ENCODE peak calls at places on chromosomes 11 and 22, in four cellular contexts. C is AG04450, A is prostate gland, U is BJ. Y is an unnamed sample.

GRCh38 chr22:49838771-49839717 is 11.4 kb upstream of the BRD1 start:
- DNase-seq in C (no peak), A (no peak), U (no peak), Y (no peak)

GRCh38 chr11:92703431-92703830 is 266.0 kb upstream of the MTNR1B start:
- DNase-seq in C (no peak), A (no peak), U (no peak), Y (peak; percentile 43)

GRCh38 chr11:40187092-40187403 is 1272.4 kb downstream of the LRRC4C start:
- DNase-seq in C (no peak), A (no peak), U (no peak), Y (no peak)

GRCh38 chr11:117020287-117020686 is 77.9 kb downstream of the SIK3 start:
- DNase-seq in C (no peak), A (no peak), U (no peak), Y (no peak)

GRCh38 chr11:71379722-71380121 is 68.5 kb downstream of the DHCR7 start:
- DNase-seq in C (no peak), A (no peak), U (no peak), Y (no peak)

GRCh38 chr22:46074771-46075551 is 75.4 kb upstream of the PPARA start:
- DNase-seq in C (no peak), A (no peak), U (no peak), Y (no peak)

GRCh38 chr11:45945392-45945999 is 23.0 kb downstream of the LARGE2 start:
- DNase-seq in C (no peak), A (no peak), U (no peak), Y (no peak)

GRCh38 chr11:120401506-120401905 is 65.3 kb downstream of the ARHGEF12 start:
- DNase-seq in C (no peak), A (no peak), U (no peak), Y (no peak)

GRCh38 chr22:26432619-26433311 is 3.7 kb downstream of the ASPHD2 start:
- DNase-seq in C (no peak), A (no peak), U (no peak), Y (no peak)

GRCh38 chr11:45354976-45355705 is 69.0 kb upstream of the SYT13 start:
- DNase-seq in C (no peak), A (peak; percentile 60), U (no peak), Y (no peak)

GRCh38 chr22:30968015-30968923 is at the start of gene MORC2:
- DNase-seq in C (no peak), A (peak; percentile 28), U (no peak), Y (peak; percentile 1)

GRCh38 chr11:125626381-125626950 is 1.5 kb downstream of the CHEK1 start:
- DNase-seq in C (no peak), A (no peak), U (peak; percentile 35), Y (no peak)

GRCh38 chr11:31069447-31070205 is 299.9 kb downstream of the DCDC1 start:
- DNase-seq in C (no peak), A (no peak), U (no peak), Y (no peak)

GRCh38 chr11:107357877-107358276 is 99.7 kb downstream of the CWF19L2 start:
- DNase-seq in C (no peak), A (no peak), U (no peak), Y (no peak)

GRCh38 chr22:37387793-37388192 is 39.5 kb downstream of the ELFN2 start:
- DNase-seq in C (no peak), A (no peak), U (no peak), Y (no peak)

GRCh38 chr22:42462016-42462415 is 29.8 kb upstream of the NFAM1 start:
- DNase-seq in C (no peak), A (no peak), U (no peak), Y (no peak)

GRCh38 chr11:14119357-14119756 is 156.8 kb downstream of the SPON1 start:
- DNase-seq in C (no peak), A (no peak), U (no peak), Y (no peak)

GRCh38 chr22:20089977-20090729 is 10.1 kb downstream of the DGCR8 start:
- DNase-seq in C (no peak), A (no peak), U (no peak), Y (peak; percentile 22)

GRCh38 chr22:46069518-46070214 is 80.7 kb upstream of the PPARA start:
- DNase-seq in C (peak; percentile 54), A (peak; percentile 95), U (peak; percentile 69), Y (peak; percentile 79)

GRCh38 chr22:46830841-46831240 is 68.4 kb downstream of the TBC1D22A start:
- DNase-seq in C (no peak), A (no peak), U (no peak), Y (no peak)

GRCh38 chr11:103624708-103625623 is 411.5 kb upstream of the DDI1 start:
- DNase-seq in C (peak; percentile 84), A (no peak), U (peak; percentile 83), Y (peak; percentile 93)

GRCh38 chr11:2092956-2093412 is 46.2 kb downstream of the IGF2 start:
- DNase-seq in C (no peak), A (peak; percentile 95), U (no peak), Y (peak; percentile 43)

GRCh38 chr11:101478587-101479375 is 105.0 kb downstream of the TRPC6 start:
- DNase-seq in C (no peak), A (peak; percentile 71), U (no peak), Y (no peak)

GRCh38 chr11:45530776-45531175 is 134.6 kb downstream of the CHST1 start:
- DNase-seq in C (no peak), A (no peak), U (no peak), Y (no peak)

GRCh38 chr11:44309483-44310197 is at the start of gene ALX4:
- DNase-seq in C (no peak), A (no peak), U (peak; percentile 51), Y (no peak)

GRCh38 chr11:61712301-61712700 is 32.1 kb downstream of the DAGLA start:
- DNase-seq in C (no peak), A (no peak), U (no peak), Y (no peak)

GRCh38 chr11:111299111-111300026 is 1.0 kb downstream of the POU2AF3 start:
- DNase-seq in C (no peak), A (peak; percentile 54), U (no peak), Y (no peak)

GRCh38 chr11:111296196-111296595 is 2.1 kb upstream of the POU2AF3 start:
- DNase-seq in C (no peak), A (no peak), U (no peak), Y (no peak)

GRCh38 chr11:111297696-111298095 is 650 bp upstream of the POU2AF3 start:
- DNase-seq in C (no peak), A (no peak), U (no peak), Y (no peak)

GRCh38 chr11:111300569-111300968 is 2.2 kb downstream of the POU2AF3 start:
- DNase-seq in C (no peak), A (no peak), U (no peak), Y (no peak)

GRCh38 chr11:111298466-111299110 is at the start of gene POU2AF3:
- DNase-seq in C (no peak), A (no peak), U (no peak), Y (no peak)
- H3K4me3 ChIP-seq in C (peak within 1 kb of the TSS; percentile 59), A (peak within 1 kb of the TSS; percentile 64), U (peak within 1 kb of the TSS; percentile 45), Y (peak within 1 kb of the TSS; percentile 53)

DNA sequence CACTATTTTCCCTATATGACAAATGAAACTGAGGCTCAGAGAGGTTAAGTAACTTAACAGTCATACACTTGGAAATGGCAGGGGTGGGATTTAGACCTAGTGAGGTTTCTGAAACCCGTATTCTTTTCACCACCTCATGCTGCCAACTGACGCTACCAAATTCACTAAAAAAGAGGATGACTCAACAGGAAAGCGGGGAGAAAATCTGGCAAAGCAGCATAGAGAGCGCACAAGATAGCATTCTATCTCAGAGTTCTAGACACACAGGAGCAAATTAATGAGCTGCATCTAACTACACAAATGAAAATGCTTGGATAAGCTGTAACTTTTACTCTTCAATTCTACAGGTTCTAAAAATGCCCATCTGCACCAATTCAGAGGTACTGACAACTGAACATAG is 136.4 kb downstream of the RBFOX2 start:
- DNase-seq in C (peak; percentile 18), A (no peak), U (no peak), Y (no peak)
- H3K4me3 ChIP-seq in C (no peak overlapping the region), A (no peak overlapping the region), U (no peak overlapping the region), Y (no peak overlapping the region)

GRCh38 chr22:28710889-28711285 is 30.7 kb downstream of the CHEK2 start:
- DNase-seq in C (no peak), A (no peak), U (no peak), Y (peak; percentile 17)
- H3K4me3 ChIP-seq in C (no peak overlapping the region), A (no peak overlapping the region), U (no peak overlapping the region), Y (no peak overlapping the region)

GRCh38 chr11:69652999-69653398 is 12.0 kb downstream of the CCND1 start:
- DNase-seq in C (no peak), A (no peak), U (no peak), Y (no peak)
- H3K4me3 ChIP-seq in C (no peak overlapping the region), A (no peak overlapping the region), U (no peak overlapping the region), Y (no peak overlapping the region)

GRCh38 chr22:43474161-43475101 is 62.6 kb downstream of the MPPED1 start:
- DNase-seq in C (no peak), A (no peak), U (no peak), Y (no peak)
- H3K4me3 ChIP-seq in C (no peak overlapping the region), A (no peak overlapping the region), U (no peak overlapping the region), Y (no peak overlapping the region)

GRCh38 chr22:38879961-38880360 is 7.9 kb upstream of the CBX6 start:
- DNase-seq in C (no peak), A (no peak), U (no peak), Y (no peak)

GRCh38 chr22:38882972-38883622 is 11.1 kb upstream of the CBX6 start:
- DNase-seq in C (no peak), A (no peak), U (no peak), Y (no peak)

GRCh38 chr22:38882480-38882879 is 10.5 kb upstream of the CBX6 start:
- DNase-seq in C (no peak), A (no peak), U (no peak), Y (no peak)

GRCh38 chr22:38881997-38882396 is 10.0 kb upstream of the CBX6 start:
- DNase-seq in C (no peak), A (no peak), U (no peak), Y (no peak)

GRCh38 chr22:38881464-38881871 is 9.5 kb upstream of the CBX6 start:
- DNase-seq in C (peak; percentile 56), A (peak; percentile 75), U (peak; percentile 43), Y (peak; percentile 60)
- H3K4me3 ChIP-seq in C (peak overlapping the region; percentile 13), A (no peak overlapping the region), U (no peak overlapping the region), Y (no peak overlapping the region)

GRCh38 chr11:33830903-33831648 is 56.8 kb upstream of the FBXO3 start:
- DNase-seq in C (no peak), A (no peak), U (no peak), Y (no peak)

GRCh38 chr11:33832676-33833075 is 58.4 kb upstream of the FBXO3 start:
- DNase-seq in C (no peak), A (no peak), U (no peak), Y (no peak)

GRCh38 chr11:33829430-33830141 is 55.3 kb upstream of the FBXO3 start:
- DNase-seq in C (peak; percentile 39), A (peak; percentile 50), U (peak; percentile 11), Y (peak; percentile 32)

DNA sequence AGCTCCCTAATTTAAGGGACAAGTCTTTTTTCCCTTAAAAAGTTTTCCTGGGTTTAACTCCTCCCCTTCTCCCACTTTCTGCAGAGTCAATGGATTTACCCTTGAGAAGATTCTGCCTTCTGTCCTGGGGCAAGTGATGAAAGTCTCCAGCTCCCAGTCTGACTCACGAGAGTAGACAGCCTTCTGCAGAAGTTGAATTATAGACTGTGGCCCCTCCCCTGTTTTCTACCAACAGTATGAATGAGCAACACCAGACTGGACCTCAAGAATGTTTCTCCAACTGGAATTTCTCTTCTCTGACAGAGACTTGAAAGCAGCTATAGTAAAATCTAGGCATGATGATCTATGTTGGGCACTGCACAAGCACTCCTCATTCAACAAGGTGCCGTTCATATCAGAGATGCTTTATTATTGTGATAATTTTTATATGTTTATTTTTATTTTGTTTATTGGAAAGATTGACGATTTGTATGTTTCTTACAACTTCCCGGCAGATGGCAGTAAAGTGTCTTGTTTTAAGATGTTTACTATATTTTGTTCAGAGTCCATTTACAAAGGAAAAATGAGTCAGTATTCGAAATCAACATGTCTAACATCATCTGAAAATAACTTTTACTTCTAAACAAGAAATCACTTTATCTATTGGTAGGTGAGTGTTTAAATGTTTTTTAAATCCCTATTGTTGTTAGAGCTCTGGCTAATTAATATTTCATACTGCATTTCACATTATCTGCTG is 56.6 kb downstream of the LMO2 start:
- DNase-seq in C (peak; percentile 13), A (no peak), U (peak; percentile 48), Y (peak; percentile 64)
- H3K4me3 ChIP-seq in C (no peak overlapping the region), A (no peak overlapping the region), U (no peak overlapping the region), Y (no peak overlapping the region)

Y was measured in skeletal muscle cell.